ENCODE peak calls at places on chromosomes 5 and 9, in ten cellular contexts. R, U, L, Z, V, O, X, Y, H and K are unnamed samples.

GRCh38 chr9:135661801-135662560 is 1.1 kb upstream of the LCN9 start:
- DNase-seq in O (no peak), R (no peak), V (no peak), Z (no peak), H (no peak), Y (peak; percentile 9), L (no peak), U (no peak), X (no peak), K (no peak)

GRCh38 chr5:179276838-179277395 is 68.3 kb downstream of the ADAMTS2 start:
- DNase-seq in Y (peak; percentile 50), O (no peak), R (no peak), H (no peak), Z (no peak), X (peak; percentile 22), L (no peak), V (peak; percentile 46), U (peak; percentile 26), K (no peak)

GRCh38 chr5:172771439-172772111 is 580 bp upstream of the DUSP1 start:
- DNase-seq in R (no peak), O (no peak), U (no peak), V (no peak), Y (peak; percentile 38), Z (peak; percentile 37), X (no peak), H (no peak), L (no peak), K (no peak)

GRCh38 chr5:59525957-59526356 is 367.6 kb downstream of the PDE4D start:
- DNase-seq in O (no peak), H (no peak), X (no peak), Z (no peak), L (no peak), R (peak; percentile 56), V (no peak), Y (no peak), U (no peak), K (no peak)

GRCh38 chr9:69677931-69678330 is 5.8 kb upstream of the APBA1 start:
- DNase-seq in U (no peak), V (no peak), Z (no peak), Y (no peak), O (no peak), R (no peak), L (no peak), H (no peak), X (no peak), K (no peak)

GRCh38 chr9:133071484-133072150 is 9.8 kb downstream of the CEL start:
- DNase-seq in H (no peak), Z (no peak), U (no peak), X (no peak), O (no peak), L (no peak), R (no peak), Y (no peak), V (no peak), K (no peak)

GRCh38 chr5:111254613-111255012 is 30.4 kb downstream of the CAMK4 start:
- DNase-seq in X (no peak), H (peak; percentile 2), R (no peak), Y (no peak), O (peak; percentile 95), U (no peak), L (no peak), V (no peak), Z (peak; percentile 81), K (peak; percentile 18)

GRCh38 chr5:135304352-135305221 is 94.4 kb downstream of the MACROH2A1 start:
- DNase-seq in Z (peak; percentile 69), U (no peak), O (no peak), Y (no peak), H (no peak), V (no peak), X (no peak), L (no peak), R (no peak), K (no peak)

GRCh38 chr9:111730937-111731567 is 63.7 kb downstream of the SHOC1 start:
- DNase-seq in L (no peak), V (no peak), X (no peak), H (no peak), O (no peak), U (no peak), Y (peak; percentile 23), Z (no peak), R (peak; percentile 22), K (no peak)

GRCh38 chr5:56910123-56910951 is 941 bp downstream of the SETD9 start:
- DNase-seq in O (no peak), Y (no peak), R (no peak), L (peak; percentile 30), Z (no peak), V (peak; percentile 79), H (peak; percentile 57), X (peak; percentile 51), U (peak; percentile 59), K (peak; percentile 13)

GRCh38 chr9:118455781-118456180 is 751.6 kb downstream of the TLR4 start:
- DNase-seq in U (no peak), V (no peak), R (no peak), H (peak; percentile 24), X (no peak), O (no peak), Z (no peak), Y (no peak), L (no peak), K (no peak)

GRCh38 chr9:121901616-121902015 is 191.5 kb downstream of the TTLL11 start:
- DNase-seq in R (no peak), X (no peak), O (no peak), Y (no peak), Z (no peak), V (no peak), H (no peak), U (no peak), L (no peak), K (no peak)